ENCODE peak calls at places on chromosomes 1 and 21, in nine cellular contexts. H is OCI-LY7, O is RWPE1, G is endothelial cell of umbilical vein, U is adrenal gland, L is left lung, Y is H1, Q is lower lobe of right lung, B is prostate gland. A is an unnamed sample.

GRCh38 chr1:56446531-56447098 is 132.7 kb downstream of the PLPP3 start:
- DNase-seq in L (no peak), Y (no peak), G (no peak), B (no peak), O (no peak), Q (no peak), U (peak), H (no peak), A (no peak)

GRCh38 chr1:110783292-110783918 is 89.5 kb upstream of the CD53 start:
- DNase-seq in H (peak), G (peak), Y (no peak), U (peak), O (peak), L (no peak), B (peak), Q (peak), A (peak)

GRCh38 chr21:36241717-36242116 is 78.3 kb upstream of the MORC3 start:
- DNase-seq in L (no peak), G (peak), B (no peak), Q (no peak), H (no peak), Y (no peak), U (no peak), O (no peak), A (no peak)

GRCh38 chr1:88744142-88744541 is 60.1 kb downstream of the PKN2 start:
- DNase-seq in U (no peak), H (no peak), O (no peak), B (no peak), G (no peak), Y (no peak), Q (no peak), L (no peak), A (no peak)

GRCh38 chr1:147891088-147891487 is 11.5 kb upstream of the GJA8 start:
- DNase-seq in Y (no peak), L (no peak), G (no peak), B (no peak), H (no peak), O (no peak), U (no peak), Q (no peak), A (no peak)

GRCh38 chr1:203117611-203118575 is 9.6 kb upstream of the ADORA1 start:
- DNase-seq in Q (peak), B (peak), U (peak), L (peak), G (peak), O (peak), Y (peak), H (no peak), A (no peak)

GRCh38 chr1:157163273-157164127 is 25.3 kb upstream of the ETV3 start:
- DNase-seq in U (peak), Q (peak), O (peak), L (peak), G (peak), B (peak), H (peak), Y (peak), A (peak)

GRCh38 chr1:103177146-103177850 is 69.0 kb upstream of the COL11A1 start:
- DNase-seq in H (no peak), Y (no peak), B (no peak), O (no peak), G (no peak), Q (no peak), L (no peak), U (no peak), A (no peak)

GRCh38 chr1:240055978-240056772 is 35.5 kb upstream of the FMN2 start:
- DNase-seq in L (no peak), H (no peak), O (no peak), G (no peak), Q (no peak), U (no peak), B (no peak), Y (no peak), A (no peak)

GRCh38 chr1:52842643-52843310 is at the start of gene ZYG11A:
- DNase-seq in L (peak), G (peak), U (no peak), Y (peak), O (peak), B (peak), Q (peak), H (no peak), A (peak)

GRCh38 chr1:29256979-29257804 is 20.9 kb downstream of the PTPRU start:
- DNase-seq in H (no peak), Y (no peak), Q (no peak), G (no peak), L (no peak), B (no peak), U (no peak), O (no peak), A (no peak)

GRCh38 chr1:31639543-31639942 is 5.1 kb downstream of the PEF1 start:
- DNase-seq in U (no peak), O (peak), B (no peak), Q (no peak), L (no peak), Y (no peak), H (no peak), G (no peak), A (no peak)

GRCh38 chr1:203551550-203551949 is 57.6 kb downstream of the OPTC start:
- DNase-seq in L (no peak), G (no peak), Y (no peak), B (no peak), H (no peak), Q (no peak), U (no peak), O (no peak), A (no peak)

GRCh38 chr21:31604591-31605190 is 54.8 kb upstream of the SOD1 start:
- DNase-seq in B (peak), O (peak), G (peak), H (peak), L (peak), U (peak), Y (peak), Q (peak), A (peak)

GRCh38 chr1:243638186-243638585 is 211.9 kb downstream of the AKT3 start:
- DNase-seq in Q (no peak), L (no peak), B (no peak), O (no peak), H (no peak), G (no peak), Y (no peak), U (no peak), A (no peak)

GRCh38 chr1:72623299-72623708 is 341.0 kb upstream of the NEGR1 start:
- DNase-seq in G (peak), U (no peak), H (peak), B (peak), Y (no peak), Q (no peak), O (peak), L (no peak), A (no peak)

GRCh38 chr1:222833484-222833883 is 18.6 kb downstream of the DISP1 start:
- DNase-seq in G (no peak), U (no peak), L (no peak), Q (no peak), B (no peak), O (no peak), Y (no peak), H (no peak), A (no peak)

GRCh38 chr1:193103759-193104495 is 1.3 kb downstream of the GLRX2 start:
- DNase-seq in O (no peak), U (no peak), Y (no peak), H (no peak), L (no peak), G (peak), Q (no peak), B (no peak), A (no peak)

GRCh38 chr21:45555251-45555556 is 13.0 kb upstream of the SLC19A1 start:
- DNase-seq in L (no peak), Q (no peak), U (no peak), G (no peak), B (no peak), H (no peak), O (peak), Y (no peak), A (no peak)

GRCh38 chr21:45972716-45973474 is 8.7 kb upstream of the COL6A1 start:
- DNase-seq in B (no peak), U (peak), L (peak), Y (no peak), H (no peak), O (no peak), Q (peak), G (peak), A (no peak)

GRCh38 chr1:156356875-156357534 is 12.0 kb upstream of the RHBG start:
- DNase-seq in Q (peak), L (peak), B (peak), Y (peak), G (peak), O (peak), U (no peak), H (peak), A (peak)

GRCh38 chr1:245310605-245311531 is 156.1 kb downstream of the KIF26B start:
- DNase-seq in O (no peak), H (peak), L (peak), Y (no peak), G (no peak), U (peak), Q (peak), B (no peak), A (no peak)

GRCh38 chr1:180098242-180098995 is 56.2 kb upstream of the QSOX1 start:
- DNase-seq in L (no peak), Y (no peak), G (no peak), Q (no peak), H (no peak), B (no peak), U (no peak), O (peak), A (no peak)

GRCh38 chr21:17250651-17251294 is 262.1 kb upstream of the CXADR start:
- DNase-seq in U (no peak), H (no peak), L (no peak), G (peak), B (no peak), Y (no peak), Q (no peak), O (no peak), A (no peak)

GRCh38 chr21:44364151-44365053 is 11.0 kb downstream of the TRPM2 start:
- DNase-seq in Y (no peak), H (no peak), B (no peak), G (no peak), Q (no peak), L (no peak), O (no peak), U (no peak), A (no peak)

GRCh38 chr1:45543599-45544417 is 6.8 kb upstream of the AKR1A1 start:
- DNase-seq in B (no peak), L (peak), Q (peak), H (peak), U (peak), O (no peak), G (peak), Y (no peak), A (peak)

GRCh38 chr1:191857600-191857999 is 300.7 kb upstream of the RGS18 start:
- DNase-seq in G (no peak), H (no peak), U (no peak), Y (no peak), O (no peak), L (no peak), Q (no peak), B (no peak), A (no peak)

GRCh38 chr21:44087426-44088400 is 19.5 kb upstream of the PWP2 start:
- DNase-seq in G (no peak), B (no peak), H (no peak), Q (peak), Y (no peak), L (no peak), O (no peak), U (peak), A (no peak)

GRCh38 chr1:117828206-117828605 is 101.2 kb downstream of the GDAP2 start:
- DNase-seq in U (peak), Q (no peak), H (no peak), L (peak), Y (no peak), G (peak), O (no peak), B (no peak), A (no peak)

GRCh38 chr1:7424352-7424890 is 346.7 kb upstream of the VAMP3 start:
- DNase-seq in U (no peak), L (no peak), H (no peak), G (peak), Y (no peak), B (no peak), O (no peak), Q (no peak), A (no peak)

GRCh38 chr1:173212952-173213491 is 5.9 kb upstream of the TNFSF4 start:
- DNase-seq in G (no peak), Y (no peak), Q (no peak), L (no peak), O (no peak), B (no peak), H (no peak), U (no peak), A (no peak)

GRCh38 chr1:229579101-229579651 is 20.7 kb upstream of the ABCB10 start:
- DNase-seq in L (no peak), B (peak), Y (no peak), Q (no peak), H (peak), O (no peak), G (peak), U (peak), A (no peak)

GRCh38 chr1:101128211-101128727 is 102.7 kb upstream of the DPH5 start:
- DNase-seq in L (no peak), G (peak), U (no peak), H (peak), O (no peak), Q (no peak), B (no peak), Y (no peak), A (peak)

GRCh38 chr1:20115916-20116315 is 3.4 kb downstream of the PLA2G2D start:
- DNase-seq in Q (no peak), U (no peak), L (no peak), Y (no peak), O (no peak), B (no peak), H (no peak), G (no peak), A (no peak)

GRCh38 chr1:38133781-38134180 is 87.2 kb upstream of the POU3F1 start:
- DNase-seq in O (no peak), B (no peak), Y (no peak), U (no peak), G (no peak), H (no peak), Q (no peak), L (no peak), A (no peak)

GRCh38 chr21:15682182-15682895 is 47.4 kb upstream of the USP25 start:
- DNase-seq in B (no peak), U (no peak), L (no peak), H (no peak), G (peak), Q (no peak), Y (no peak), O (peak), A (no peak)

GRCh38 chr1:83815348-83815747 is 183.6 kb downstream of the TTLL7 start:
- DNase-seq in U (peak), L (no peak), H (no peak), O (no peak), G (no peak), Q (no peak), Y (no peak), B (no peak), A (no peak)

GRCh38 chr1:34372891-34373290 is 196.2 kb downstream of the C1orf94 start:
- DNase-seq in L (no peak), Q (no peak), Y (no peak), H (no peak), U (no peak), G (no peak), B (no peak), O (no peak), A (no peak)

GRCh38 chr21:29340228-29340627 is 41.5 kb downstream of the BACH1 start:
- DNase-seq in Q (no peak), U (no peak), L (no peak), O (no peak), G (no peak), H (no peak), Y (no peak), B (no peak), A (no peak)
- H3K27ac ChIP-seq in Q (no peak), U (no peak), L (no peak), O (no peak), G (no peak), H (no peak), Y (no peak), B (no peak), A (no peak)

GRCh38 chr1:28114844-28115243 is 26.4 kb upstream of the EYA3 start:
- DNase-seq in L (no peak), Y (no peak), Q (no peak), B (no peak), U (no peak), O (no peak), G (no peak), H (no peak), A (no peak)

GRCh38 chr1:28115267-28115666 is 26.9 kb upstream of the EYA3 start:
- DNase-seq in Q (peak), Y (no peak), H (no peak), G (no peak), L (no peak), U (peak), O (no peak), B (no peak), A (no peak)

GRCh38 chr1:28111157-28111556 is 22.7 kb upstream of the EYA3 start:
- DNase-seq in Y (no peak), O (no peak), H (no peak), B (no peak), G (peak), L (no peak), Q (peak), U (no peak), A (no peak)

GRCh38 chr1:28110555-28110954 is 22.1 kb upstream of the EYA3 start:
- DNase-seq in O (peak), Y (no peak), Q (no peak), U (no peak), H (no peak), G (peak), B (no peak), L (no peak), A (no peak)

GRCh38 chr1:28112388-28113311 is 24.2 kb upstream of the EYA3 start:
- DNase-seq in H (peak), Y (no peak), Q (peak), U (peak), L (no peak), O (no peak), B (no peak), G (peak), A (no peak)
- TF ChIP-seq CTCF in H (peak), Y (peak), Q (no peak), U (no peak), L (no peak), O (no peak), B (no peak), G (peak), A (no peak)

GRCh38 chr1:87151500-87152421 is 176.9 kb upstream of the LMO4 start:
- DNase-seq in H (peak), L (peak), G (peak), Y (peak), Q (peak), O (no peak), U (peak), B (peak), A (no peak)
- H3K27ac ChIP-seq in H (no peak), L (peak), G (no peak), Y (no peak), Q (peak), O (no peak), U (no peak), B (no peak), A (no peak)

GRCh38 chr1:71339238-71339637 is 258.4 kb upstream of the ZRANB2 start:
- DNase-seq in H (peak), U (no peak), O (no peak), Y (no peak), B (no peak), G (no peak), L (no peak), Q (no peak), A (no peak)

GRCh38 chr1:71345491-71345890 is 264.7 kb upstream of the ZRANB2 start:
- DNase-seq in L (no peak), Q (no peak), Y (no peak), G (no peak), B (no peak), U (no peak), O (no peak), H (no peak), A (no peak)

DNA sequence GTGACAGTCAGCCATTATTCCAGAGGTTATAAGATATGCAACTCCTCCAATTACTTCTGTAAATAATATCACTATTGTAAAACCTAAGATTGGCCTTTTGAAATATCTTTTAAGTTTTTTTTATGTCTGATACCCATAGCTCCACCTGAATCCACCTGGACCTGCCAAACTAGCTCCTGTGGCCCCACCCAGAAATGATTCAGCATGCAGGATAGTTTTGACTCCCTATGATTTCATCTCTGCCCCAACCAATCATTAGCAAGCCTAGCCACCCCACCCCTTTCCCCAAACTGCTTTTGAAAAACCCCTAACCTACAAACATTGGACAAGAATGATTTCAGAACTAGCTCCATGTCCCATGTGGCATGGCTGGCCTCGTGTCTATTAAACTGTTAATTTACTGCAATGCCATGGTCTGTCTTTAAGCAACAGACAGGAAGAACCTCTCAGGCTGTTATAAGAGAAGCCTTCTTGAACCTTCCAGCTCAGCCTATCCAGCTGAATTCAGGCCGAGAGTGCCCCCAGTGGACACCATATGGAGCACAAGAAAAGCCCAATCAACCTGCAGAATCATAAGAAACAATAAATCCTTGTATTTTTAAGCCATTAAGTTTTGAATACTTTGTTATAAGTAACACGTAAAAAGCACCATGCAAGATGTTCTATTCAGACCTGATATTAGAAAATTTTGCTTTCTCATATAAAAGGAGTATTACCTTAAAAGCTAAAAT is 263.0 kb upstream of the ZRANB2 start:
- DNase-seq in O (no peak), Q (no peak), Y (no peak), B (no peak), G (no peak), U (no peak), L (no peak), H (peak), A (no peak)
- TF ChIP-seq CTCF in O (no peak), Q (no peak), Y (peak), B (no peak), G (peak), U (no peak), L (no peak), H (peak), A (no peak)